ENCODE peak calls at places on chromosomes 11 and 22, in six cellular contexts. I is astrocyte of the spinal cord, A is T-cell, Y is NCI-H774, K is osteocyte, C is amniotic stem cell. S is an unnamed sample.

GRCh38 chr22:45682069-45682468 is 10.4 kb downstream of the ATXN10 start:
- DNase-seq in C (no peak), Y (no peak), K (no peak), A (no peak), I (no peak), S (no peak)

GRCh38 chr11:106632283-106632682 is 386.0 kb downstream of the GUCY1A2 start:
- DNase-seq in C (no peak), K (no peak), Y (no peak), A (no peak), I (no peak), S (no peak)

GRCh38 chr11:118939412-118939915 is 13.7 kb upstream of the BCL9L start:
- DNase-seq in I (no peak), A (no peak), K (no peak), Y (no peak), C (no peak), S (no peak)

GRCh38 chr11:17813391-17814059 is 78.9 kb downstream of the KCNC1 start:
- DNase-seq in Y (no peak), I (no peak), A (no peak), K (no peak), C (no peak), S (no peak)

GRCh38 chr22:50717709-50718351 is 20.2 kb upstream of the ACR start:
- DNase-seq in I (no peak), Y (no peak), C (no peak), K (no peak), A (no peak), S (no peak)

GRCh38 chr11:120858740-120859139 is 165.2 kb upstream of the TBCEL start:
- DNase-seq in I (no peak), C (no peak), Y (no peak), A (no peak), K (no peak), S (no peak)

GRCh38 chr11:67382481-67383136 is 9.2 kb upstream of the RAD9A start:
- DNase-seq in I (peak; percentile 71), Y (peak; percentile 53), A (peak; percentile 77), K (peak; percentile 92), C (peak; percentile 20), S (no peak)

GRCh38 chr22:33116846-33117547 is 58.8 kb upstream of the SYN3 start:
- DNase-seq in I (no peak), K (no peak), Y (no peak), A (no peak), C (no peak), S (no peak)

GRCh38 chr11:44884056-44884455 is 66.6 kb downstream of the TP53I11 start:
- DNase-seq in A (no peak), I (no peak), C (no peak), Y (no peak), K (no peak), S (no peak)

GRCh38 chr22:22877523-22878210 is 9.9 kb upstream of the IGLL5 start:
- DNase-seq in K (peak; percentile 84), I (peak; percentile 26), A (peak; percentile 72), C (no peak), Y (peak; percentile 51), S (no peak)

GRCh38 chr22:50625131-50625567 is 2.8 kb downstream of the ARSA start:
- DNase-seq in K (no peak), A (no peak), C (no peak), Y (no peak), I (no peak), S (no peak)

GRCh38 chr22:23382796-23383195 is 197.3 kb downstream of the IGLL1 start:
- DNase-seq in K (no peak), C (no peak), Y (no peak), I (no peak), A (no peak), S (no peak)

GRCh38 chr11:76683496-76684095 is 13.0 kb upstream of the LRRC32 start:
- DNase-seq in I (no peak), C (no peak), K (no peak), Y (no peak), A (no peak), S (no peak)

GRCh38 chr11:120255519-120255866 is 15.6 kb downstream of the POU2F3 start:
- DNase-seq in C (no peak), I (no peak), Y (no peak), A (no peak), K (no peak), S (no peak)

GRCh38 chr11:62427630-62428233 is 8.9 kb downstream of the SCGB1A1 start:
- DNase-seq in K (no peak), I (peak; percentile 35), A (no peak), Y (no peak), C (no peak), S (no peak)

GRCh38 chr11:63610604-63611394 is 3.4 kb downstream of the PLAAT3 start:
- DNase-seq in C (no peak), Y (no peak), I (peak; percentile 84), K (no peak), A (no peak), S (peak; percentile 48)

GRCh38 chr11:65107078-65107477 is 4.6 kb upstream of the TM7SF2 start:
- DNase-seq in A (no peak), K (no peak), I (no peak), Y (no peak), C (no peak), S (no peak)

GRCh38 chr11:45145421-45146071 is 893 bp upstream of the PRDM11 start:
- DNase-seq in K (peak; percentile 79), C (no peak), I (peak; percentile 45), A (no peak), Y (no peak), S (no peak)

GRCh38 chr22:44522526-44523170 is 24.6 kb upstream of the RTL6 start:
- DNase-seq in I (no peak), K (peak; percentile 84), C (no peak), Y (no peak), A (no peak), S (no peak)

GRCh38 chr22:31574015-31574670 is 77.8 kb downstream of the SFI1 start:
- DNase-seq in I (no peak), Y (no peak), A (no peak), C (no peak), K (no peak), S (no peak)

GRCh38 chr22:42565956-42566355 is 12.2 kb downstream of the SERHL2 start:
- DNase-seq in Y (no peak), I (no peak), A (no peak), C (no peak), K (no peak), S (no peak)

GRCh38 chr11:78195917-78196545 is 7.3 kb downstream of the USP35 start:
- DNase-seq in K (no peak), A (no peak), I (no peak), C (no peak), Y (no peak), S (no peak)

GRCh38 chr11:83736689-83737088 is 450.5 kb upstream of the CCDC90B start:
- DNase-seq in K (no peak), C (no peak), I (no peak), Y (no peak), A (no peak), S (no peak)

GRCh38 chr11:46642627-46643335 is 25.4 kb downstream of the ATG13 start:
- DNase-seq in C (no peak), K (no peak), I (no peak), A (no peak), Y (no peak), S (no peak)

GRCh38 chr11:130533113-130533803 is 84.8 kb downstream of the ADAMTS15 start:
- DNase-seq in I (no peak), A (no peak), C (no peak), K (no peak), Y (no peak), S (no peak)

GRCh38 chr11:78995166-78995565 is 420.5 kb upstream of the NARS2 start:
- DNase-seq in C (no peak), I (no peak), A (no peak), Y (no peak), K (no peak), S (peak; percentile 85)

GRCh38 chr11:110524227-110524626 is 94.5 kb downstream of the FDX1 start:
- DNase-seq in Y (no peak), C (peak; percentile 14), K (no peak), A (no peak), I (peak; percentile 44), S (no peak)

GRCh38 chr11:110818032-110818687 is 105.9 kb upstream of the ARHGAP20 start:
- DNase-seq in I (peak; percentile 71), Y (no peak), A (no peak), C (no peak), K (no peak), S (no peak)

GRCh38 chr22:10961043-10961860 is 4566.7 kb upstream of the OR11H1 start:
- DNase-seq in C (no peak), K (peak; percentile 90), I (no peak), A (no peak), Y (no peak), S (no peak)

GRCh38 chr11:1340111-1340510 is 30.7 kb upstream of the TOLLIP start:
- DNase-seq in K (peak; percentile 77), C (no peak), I (no peak), A (no peak), Y (no peak), S (no peak)

GRCh38 chr11:117037952-117038350 is 60.3 kb downstream of the SIK3 start:
- DNase-seq in Y (no peak), C (no peak), A (no peak), I (no peak), K (no peak), S (no peak)

GRCh38 chr11:43957571-43957970 is 15.1 kb downstream of the C11orf96 start:
- DNase-seq in Y (no peak), C (no peak), K (no peak), A (no peak), I (no peak), S (no peak)

GRCh38 chr22:40928657-40929056 is 22.5 kb upstream of the RBX1 start:
- DNase-seq in Y (no peak), A (no peak), I (no peak), C (no peak), K (no peak), S (no peak)

GRCh38 chr11:2777871-2778629 is 78.3 kb upstream of the KCNQ1OT1 start:
- DNase-seq in I (no peak), A (no peak), C (no peak), Y (no peak), K (peak; percentile 82), S (no peak)

GRCh38 chr11:119505861-119506260 is 82.9 kb upstream of the THY1 start:
- DNase-seq in A (no peak), Y (no peak), K (no peak), I (peak; percentile 16), C (peak; percentile 67), S (no peak)

S was measured in NCI-H187 treated with DMSO at 0.1 percent for 48 hours.